ENCODE peak calls at places on chromosomes 3 and 15, in seven cellular contexts. M is bronchial epithelial cell, B is fibroblast of mammary gland, F is kidney epithelial cell, I is cardiac fibroblast, O is fibroblast of lung, G is foreskin fibroblast. V is an unnamed sample.

GRCh38 chr3:179451335-179452165 is at the start of gene GNB4:
- DNase-seq in M (peak), B (peak), F (peak), I (peak), O (peak), G (peak), V (no peak)

GRCh38 chr15:62895139-62895866 is 147.2 kb upstream of the TPM1 start:
- DNase-seq in M (peak), B (peak), F (peak), I (peak), O (peak), G (peak), V (no peak)

GRCh38 chr15:70880781-70881180 is 11.5 kb downstream of the THAP10 start:
- DNase-seq in M (no peak), B (peak), F (no peak), I (no peak), O (no peak), G (no peak), V (no peak)

GRCh38 chr3:55524565-55525244 is 37.6 kb upstream of the WNT5A start:
- DNase-seq in M (peak), B (peak), F (no peak), I (peak), O (peak), G (no peak), V (peak)

GRCh38 chr15:69508659-69509058 is 56.0 kb downstream of the RPLP1 start:
- DNase-seq in M (no peak), B (no peak), F (no peak), I (no peak), O (no peak), G (no peak), V (no peak)

GRCh38 chr3:132135628-132136333 is 101.0 kb upstream of the CPNE4 start:
- DNase-seq in M (peak), B (peak), F (peak), I (peak), O (peak), G (peak), V (peak)

GRCh38 chr15:60154764-60155163 is 150.7 kb downstream of the FOXB1 start:
- DNase-seq in M (no peak), B (no peak), F (no peak), I (no peak), O (no peak), G (no peak), V (no peak)

GRCh38 chr15:44536298-44536961 is 517 bp upstream of the EIF3J start:
- DNase-seq in M (peak), B (peak), F (peak), I (no peak), O (no peak), G (peak), V (peak)

GRCh38 chr3:112979244-112979832 is 4.4 kb upstream of the CD200R1 start:
- DNase-seq in M (peak), B (peak), F (no peak), I (peak), O (peak), G (peak), V (peak)

GRCh38 chr3:68523330-68523729 is 409.0 kb downstream of the TAFA4 start:
- DNase-seq in M (no peak), B (no peak), F (no peak), I (no peak), O (no peak), G (no peak), V (no peak)

DNA sequence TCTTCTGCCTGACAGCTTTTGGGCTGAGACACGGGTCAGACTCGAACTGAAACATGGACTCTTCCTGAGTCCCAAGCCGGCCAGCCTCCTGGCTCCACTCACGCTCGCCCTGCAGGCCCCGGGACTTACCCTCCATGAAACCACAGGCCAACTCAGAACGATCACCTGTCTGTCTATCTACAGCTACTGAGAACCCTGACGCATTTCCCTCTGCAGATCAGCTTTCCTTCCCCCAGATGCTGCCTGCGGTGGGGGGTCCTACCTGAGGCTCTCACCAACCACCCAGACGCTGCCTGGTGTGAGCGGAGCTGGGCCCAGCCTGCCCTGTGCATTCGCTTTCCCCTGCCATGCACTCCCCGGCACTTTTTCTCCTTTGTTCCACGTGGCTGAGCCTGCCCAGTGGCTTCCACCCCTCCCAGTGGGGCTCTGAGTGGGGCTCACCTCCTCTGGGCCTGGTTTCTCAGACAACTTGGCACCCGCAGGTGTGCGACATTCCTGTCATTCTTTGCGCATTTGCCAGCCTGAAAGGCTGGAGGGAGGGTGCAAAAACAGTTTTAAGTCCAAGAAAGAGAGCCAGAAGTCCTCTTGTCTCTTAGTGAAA is 60.2 kb downstream of the PLXNA1 start:
- DNase-seq in M (peak), B (no peak), F (no peak), I (peak), O (no peak), G (no peak), V (no peak)
- H3K4me3 ChIP-seq in M (no peak), B (no peak), F (no peak), I (no peak), O (no peak), G (no peak), V (no peak)

GRCh38 chr3:126315083-126315658 is 42.0 kb downstream of the KLF15 start:
- DNase-seq in M (no peak), B (no peak), F (no peak), I (no peak), O (no peak), G (no peak), V (no peak)

GRCh38 chr3:126315916-126316514 is 41.2 kb downstream of the KLF15 start:
- DNase-seq in M (no peak), B (no peak), F (no peak), I (no peak), O (no peak), G (no peak), V (no peak)

GRCh38 chr3:126316515-126316939 is 40.7 kb downstream of the KLF15 start:
- DNase-seq in M (no peak), B (no peak), F (no peak), I (no peak), O (no peak), G (no peak), V (no peak)

GRCh38 chr3:126319701-126320295 is 37.4 kb downstream of the KLF15 start:
- DNase-seq in M (no peak), B (no peak), F (no peak), I (no peak), O (no peak), G (no peak), V (no peak)

DNA sequence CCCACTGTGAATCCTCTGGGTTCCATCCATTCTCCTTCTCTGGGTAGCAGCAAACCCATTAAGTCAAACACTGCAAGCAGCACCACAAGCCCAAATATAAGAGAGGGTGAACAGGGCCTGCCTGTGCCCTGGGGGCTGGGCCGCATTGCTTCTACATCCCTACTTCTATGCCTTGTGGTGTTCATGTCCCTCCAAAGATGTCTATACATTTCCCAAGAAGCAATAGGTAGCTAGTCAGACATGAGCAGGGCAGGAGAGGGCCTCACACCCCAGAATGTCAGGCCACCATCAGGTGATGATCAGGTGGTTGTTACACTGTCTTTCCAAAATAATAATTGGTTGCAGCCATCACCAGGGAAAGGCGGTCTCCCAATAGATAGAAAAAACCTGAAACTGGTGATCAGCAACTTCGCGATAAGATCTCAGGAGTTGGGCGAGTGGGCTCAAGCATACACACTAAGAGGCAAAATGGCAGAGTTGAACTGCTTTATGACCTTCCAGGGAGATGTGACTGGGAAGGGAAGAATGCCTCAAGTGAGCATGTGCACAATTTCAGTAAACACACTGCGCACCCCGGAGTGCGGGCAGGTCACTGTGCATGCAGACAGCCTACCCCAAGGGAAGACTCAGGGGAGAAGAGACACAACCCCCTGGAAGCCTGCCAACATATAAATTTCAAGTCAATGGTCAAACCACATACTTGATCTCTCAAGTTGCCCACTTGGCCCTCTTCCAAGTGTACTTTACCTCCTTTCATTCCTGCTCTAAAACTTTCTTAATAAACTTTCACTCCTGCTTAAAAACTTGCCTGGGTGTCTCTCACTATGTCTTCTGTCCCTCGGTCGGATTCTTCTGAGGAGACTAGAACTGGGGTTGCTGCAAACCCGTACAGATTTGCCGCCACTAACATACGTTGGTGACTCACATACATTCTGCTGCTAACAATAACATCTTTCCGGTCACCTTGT is 39.9 kb downstream of the KLF15 start:
- DNase-seq in M (no peak), B (no peak), F (no peak), I (no peak), O (no peak), G (no peak), V (no peak)
- TF ChIP-seq CTCF in M (no peak), B (no peak), F (no peak), I (no peak), O (no peak), G (no peak), V (no peak)

DNA sequence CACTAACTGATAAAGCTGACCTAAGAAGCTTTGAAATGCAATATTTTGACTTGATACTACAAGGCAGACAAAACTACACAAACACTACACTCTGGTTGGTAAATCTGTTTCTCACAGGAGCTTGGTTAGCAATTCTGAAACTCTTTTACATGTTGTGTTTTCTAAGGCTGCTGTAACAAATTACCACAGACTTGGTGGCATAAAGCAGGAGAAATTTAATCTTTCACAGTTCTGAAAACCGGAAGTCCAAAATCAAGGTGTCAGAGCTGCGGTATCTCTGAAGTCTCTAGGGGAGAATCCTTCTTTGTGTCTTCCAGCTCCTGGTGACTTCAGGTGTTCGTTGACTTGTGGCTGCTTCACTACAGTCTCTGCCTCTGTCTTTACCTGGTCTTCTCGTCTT is 12.9 kb upstream of the PFN2 start:
- DNase-seq in M (no peak), B (no peak), F (no peak), I (no peak), O (no peak), G (no peak), V (no peak)
- H3K4me3 ChIP-seq in M (no peak), B (no peak), F (no peak), I (no peak), O (no peak), G (no peak), V (no peak)

DNA sequence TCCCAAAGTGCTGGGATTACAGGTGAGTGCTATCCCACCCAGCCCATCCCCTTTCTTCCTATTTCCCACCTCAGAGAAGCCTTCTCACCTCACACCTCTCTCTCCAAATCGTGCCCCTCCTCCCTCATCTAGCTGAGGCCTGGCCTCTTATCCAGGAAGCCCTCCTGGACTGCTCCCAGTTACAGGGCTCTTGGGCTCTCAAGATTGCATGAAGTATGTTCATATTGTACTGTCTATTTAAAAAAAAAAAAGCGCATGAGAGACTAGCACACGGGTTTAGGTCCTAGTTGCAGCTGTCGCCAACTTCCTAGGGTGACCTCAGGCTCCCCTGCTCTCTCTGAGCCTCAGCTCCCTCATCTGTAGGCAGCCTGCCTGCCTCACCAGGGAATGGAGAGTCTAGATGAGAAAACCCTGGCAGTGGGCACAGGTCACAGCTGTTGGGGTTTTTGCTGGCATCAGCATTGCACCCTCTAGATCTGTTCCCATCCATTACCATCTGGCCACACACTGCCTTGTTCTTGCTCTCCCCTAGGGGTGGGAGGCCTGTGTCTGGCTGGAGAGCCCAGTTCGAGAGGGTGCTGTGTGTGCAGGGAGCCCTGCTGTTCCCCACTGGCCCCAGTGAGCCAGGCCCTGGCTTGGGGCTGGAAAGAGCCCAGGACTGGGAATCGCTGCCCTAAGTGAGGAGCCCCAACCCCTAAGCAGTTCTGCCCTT is 24.2 kb upstream of the C15orf39 start:
- DNase-seq in M (no peak), B (peak), F (no peak), I (no peak), O (peak), G (no peak), V (no peak)
- TF ChIP-seq CTCF in M (no peak), B (no peak), F (no peak), I (no peak), O (no peak), G (no peak), V (no peak)

DNA sequence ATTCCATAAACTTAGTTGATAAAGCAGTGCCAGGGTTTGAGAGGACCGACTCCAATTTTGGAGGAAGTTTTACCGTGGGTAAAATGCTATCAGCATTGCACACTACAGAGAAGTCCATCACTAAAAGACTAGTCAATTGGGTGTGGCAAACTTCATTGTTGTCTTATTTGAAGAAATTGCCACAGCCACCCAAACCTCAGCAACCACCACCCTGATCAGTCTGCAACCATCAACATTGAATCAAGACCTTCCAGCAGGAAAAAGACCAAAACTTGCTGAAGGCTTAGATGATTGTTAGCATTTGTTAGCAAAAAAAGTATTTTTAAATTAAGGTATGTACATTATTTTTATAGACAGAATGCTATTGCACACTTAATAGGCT is 60.5 kb downstream of the KLF13 start:
- DNase-seq in M (no peak), B (no peak), F (no peak), I (no peak), O (no peak), G (no peak), V (no peak)
- H3K4me3 ChIP-seq in M (no peak), B (no peak), F (no peak), I (no peak), O (no peak), G (no peak), V (no peak)

DNA sequence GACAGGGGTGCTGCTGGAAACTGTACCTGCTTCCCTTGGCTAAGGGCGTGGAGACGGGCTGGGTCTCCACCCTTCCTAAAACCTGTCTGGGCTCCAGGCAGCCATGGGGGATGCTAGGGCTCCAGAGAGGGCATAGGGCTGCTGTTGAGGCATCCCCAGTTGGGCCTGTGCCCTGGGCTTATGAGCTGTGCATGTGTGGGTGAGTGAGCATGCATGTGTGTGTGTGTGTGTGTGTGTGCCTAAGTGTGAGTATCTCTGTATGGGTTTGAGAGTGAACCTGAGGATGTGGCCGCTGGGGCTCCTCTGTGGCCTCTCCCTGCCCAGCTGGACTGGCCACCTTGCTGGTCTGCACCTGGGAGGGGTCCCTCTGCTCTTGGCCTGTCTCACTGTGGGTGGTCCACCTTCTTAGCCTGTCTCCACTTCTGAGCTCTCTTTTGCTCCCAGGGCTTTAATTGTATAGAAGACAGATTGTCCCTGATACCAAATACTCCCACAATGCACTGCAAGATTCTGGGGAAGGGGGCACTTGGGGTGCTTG is 11.9 kb upstream of the TMEM115 start:
- DNase-seq in M (no peak), B (peak), F (no peak), I (peak), O (no peak), G (peak), V (no peak)
- TF ChIP-seq CTCF in M (no peak), B (no peak), F (no peak), I (no peak), O (no peak), G (no peak), V (no peak)

DNA sequence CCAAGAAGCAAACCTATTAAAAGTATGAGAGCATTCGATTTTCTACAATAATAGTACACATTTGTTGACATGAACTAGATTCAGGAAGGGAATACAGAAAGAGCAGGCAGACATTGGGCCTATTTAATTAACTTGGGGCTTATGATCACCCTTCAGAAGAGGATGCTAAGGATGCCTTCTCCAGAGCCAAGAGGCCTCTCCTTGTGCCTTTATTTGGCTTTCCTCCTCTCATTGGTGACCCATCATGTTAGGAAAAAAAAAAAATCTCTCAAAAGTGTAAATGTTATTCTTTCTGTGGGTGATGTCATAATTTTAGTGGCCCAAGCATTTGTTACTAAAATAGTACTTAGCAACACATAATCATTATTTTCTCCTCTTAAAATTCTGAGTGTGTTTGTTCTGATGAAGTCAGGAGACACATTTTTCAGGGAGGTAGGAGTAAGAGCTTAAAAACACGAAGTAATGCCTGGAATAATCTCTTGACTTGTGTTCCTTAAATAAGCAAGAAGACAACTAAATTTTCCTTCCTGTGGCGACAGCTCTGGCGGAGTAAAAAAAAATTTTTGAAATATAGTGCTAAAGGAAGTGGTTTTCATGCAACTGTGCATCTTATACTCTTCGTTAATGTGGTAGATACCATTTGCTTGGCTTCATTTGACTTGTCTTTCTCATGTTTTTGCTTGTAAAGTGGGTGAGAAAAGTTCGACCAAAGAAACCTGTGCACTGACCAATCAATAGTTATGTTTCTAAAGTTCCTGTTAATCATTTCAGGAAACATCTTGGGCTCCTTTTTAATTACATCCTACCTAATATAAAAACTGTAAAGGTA is 11.3 kb upstream of the MBNL1 start:
- DNase-seq in M (no peak), B (peak), F (no peak), I (no peak), O (peak), G (no peak), V (no peak)
- H3K4me3 ChIP-seq in M (no peak), B (no peak), F (no peak), I (no peak), O (no peak), G (no peak), V (no peak)

GRCh38 chr15:85760531-85761371 is 34.0 kb downstream of the KLHL25 start:
- DNase-seq in M (no peak), B (no peak), F (no peak), I (no peak), O (no peak), G (no peak), V (no peak)
- TF ChIP-seq CTCF in M (no peak), B (no peak), F (peak), I (no peak), O (no peak), G (no peak), V (peak)

DNA sequence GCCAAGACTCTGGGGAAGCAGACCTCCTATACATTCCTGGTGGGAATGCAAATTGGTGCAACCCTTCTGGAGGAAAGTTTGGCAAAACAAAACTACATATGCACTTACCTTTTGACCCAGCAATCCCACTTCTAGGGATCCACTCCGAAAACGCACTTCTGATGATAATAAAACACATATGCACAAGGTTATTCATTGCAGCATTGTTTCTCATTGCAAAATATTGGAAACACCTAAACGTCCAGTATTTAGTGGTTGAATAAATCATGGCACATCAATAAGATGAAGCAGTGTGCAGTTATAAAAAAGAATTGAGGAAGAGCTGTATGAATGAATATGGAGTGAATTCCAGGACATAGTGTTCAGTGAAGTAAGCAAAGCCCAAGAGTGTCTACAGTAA is 145.4 kb upstream of the ABHD17C start:
- DNase-seq in M (no peak), B (peak), F (no peak), I (no peak), O (peak), G (no peak), V (no peak)
- H3K4me3 ChIP-seq in M (no peak), B (peak), F (no peak), I (no peak), O (peak), G (peak), V (no peak)

V was measured in retinal pigment epithelial cell.